ENCODE peak calls at places on chromosomes 5 and 9, in four cellular contexts. O, U, E and S are unnamed samples.

GRCh38 chr5:97167435-97167834 is 15.6 kb downstream of the RIOK2 start:
- DNase-seq in U (no peak), E (no peak), O (no peak), S (no peak)

GRCh38 chr9:90018688-90019087 is 413.9 kb downstream of the GADD45G start:
- DNase-seq in E (no peak), U (no peak), O (no peak), S (no peak)

GRCh38 chr5:151234476-151235238 is 10.8 kb upstream of the CCDC69 start:
- DNase-seq in E (peak), O (peak), U (peak), S (peak)

GRCh38 chr9:106077731-106078130 is 383.4 kb downstream of the TMEM38B start:
- DNase-seq in O (no peak), E (no peak), U (no peak), S (no peak)

GRCh38 chr9:130343445-130343918 is 77.9 kb downstream of the HMCN2 start:
- DNase-seq in U (no peak), E (no peak), O (no peak), S (no peak)

GRCh38 chr9:72048850-72049249 is 11.6 kb downstream of the C9orf57 start:
- DNase-seq in O (no peak), U (no peak), E (no peak), S (no peak)

GRCh38 chr5:181140766-181141165 is 6.6 kb upstream of the OR2V2 start:
- DNase-seq in U (no peak), E (no peak), O (no peak), S (no peak)

GRCh38 chr5:92627186-92627585 is 953.8 kb downstream of the NR2F1-AS1 start:
- DNase-seq in E (no peak), O (no peak), U (no peak), S (no peak)

GRCh38 chr9:31119882-31120481 is 1264.5 kb upstream of the ACO1 start:
- DNase-seq in U (peak), O (no peak), E (no peak), S (no peak)

DNA sequence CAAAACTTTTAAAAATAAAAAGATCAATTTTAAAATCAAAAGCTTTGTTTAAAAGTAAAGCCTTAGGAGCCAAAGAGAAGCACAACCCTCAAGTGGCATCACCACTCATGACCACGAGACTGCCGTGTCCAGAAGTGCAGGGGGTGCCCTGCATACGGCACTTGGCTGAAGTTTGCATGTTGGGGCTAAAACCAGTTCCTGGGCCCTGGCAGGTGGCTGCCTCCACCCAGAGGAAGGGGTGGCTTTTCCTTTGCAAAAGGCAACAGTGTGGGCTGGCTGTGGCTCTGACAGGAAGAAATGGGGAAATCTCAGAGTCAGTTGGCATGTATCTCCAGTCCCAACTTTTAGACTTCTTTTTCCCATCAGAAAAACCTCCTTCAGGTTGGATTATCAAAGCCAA is 15.2 kb downstream of the TRMO start:
- DNase-seq in U (no peak), O (no peak), E (no peak), S (peak)
- H3K27ac ChIP-seq in U (peak), O (peak), E (no peak), S (peak)

DNA sequence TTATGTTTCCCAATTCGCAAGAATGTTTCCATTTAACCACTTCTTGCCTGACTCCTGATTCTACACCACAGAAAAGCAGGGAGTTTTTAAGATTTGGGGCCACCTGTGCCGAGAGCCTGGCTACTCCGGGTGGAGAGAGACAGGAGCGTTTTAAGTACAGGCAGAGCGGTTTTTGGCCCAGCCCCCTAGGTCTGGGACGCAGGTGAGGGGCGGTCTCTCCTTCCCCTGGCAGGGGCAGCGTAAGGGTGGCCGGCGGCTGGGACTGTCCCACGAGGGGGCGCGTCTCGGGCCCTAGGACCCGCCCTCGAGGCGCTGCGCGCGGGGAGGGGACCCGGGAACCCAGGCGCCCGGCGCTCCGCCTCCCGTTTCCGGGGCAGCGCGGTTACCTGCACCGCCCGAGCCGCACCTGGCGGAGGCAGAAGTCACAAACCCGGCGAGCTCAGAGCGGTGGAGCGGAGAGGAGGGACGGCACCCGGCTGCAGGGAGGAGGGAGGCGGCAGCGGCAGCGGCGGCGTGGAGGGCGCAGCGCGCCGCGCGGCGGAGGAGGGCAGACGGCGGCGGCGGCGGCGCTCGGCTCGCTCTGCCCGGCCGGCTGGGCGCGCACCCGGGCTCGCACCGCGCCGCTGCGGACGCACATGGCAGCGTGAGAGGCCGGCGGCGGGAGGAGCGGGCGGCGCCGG is at the start of gene WWC1:
- DNase-seq in E (peak), O (no peak), U (peak), S (no peak)
- H3K4me3 ChIP-seq in E (peak), O (peak), U (peak), S (peak)

GRCh38 chr5:172844577-172844838 is 10.5 kb downstream of the ERGIC1 start:
- DNase-seq in E (no peak), U (no peak), O (no peak), S (no peak)

GRCh38 chr5:172845190-172845975 is 11.3 kb downstream of the ERGIC1 start:
- DNase-seq in U (no peak), E (no peak), O (no peak), S (no peak)

GRCh38 chr5:172846249-172846648 is 12.2 kb downstream of the ERGIC1 start:
- DNase-seq in U (peak), O (no peak), E (no peak), S (no peak)

GRCh38 chr5:172848419-172848818 is 14.4 kb downstream of the ERGIC1 start:
- DNase-seq in U (peak), E (no peak), O (no peak), S (no peak)

GRCh38 chr5:172846677-172847076 is 12.6 kb downstream of the ERGIC1 start:
- DNase-seq in E (no peak), O (no peak), U (no peak), S (no peak)
- H3K27ac ChIP-seq in E (no peak), O (no peak), U (peak), S (no peak)

DNA sequence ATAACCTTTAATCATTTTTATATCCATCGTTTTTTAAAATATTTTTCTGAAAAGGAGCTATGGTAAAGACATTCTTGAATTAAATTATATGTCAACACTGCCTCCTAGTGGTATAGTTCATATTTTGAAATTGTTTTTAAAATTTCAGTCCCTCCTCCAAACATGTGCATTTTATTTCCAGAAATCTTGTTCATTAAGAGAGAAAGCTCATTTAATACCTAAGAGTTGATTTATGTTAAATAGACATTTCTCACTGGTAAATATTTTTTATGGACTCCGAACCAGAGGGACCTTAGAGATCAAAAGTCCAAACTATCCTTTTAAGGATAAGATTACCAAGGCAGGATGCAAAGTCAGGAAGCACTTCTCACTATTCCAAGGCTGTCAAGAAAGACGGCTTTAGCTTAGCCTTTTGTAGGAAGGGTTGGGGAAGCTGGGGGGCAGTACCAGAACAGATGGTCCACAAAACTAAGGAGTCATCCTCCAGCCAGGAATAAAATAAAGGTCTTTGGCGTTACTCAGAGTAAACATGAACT is 21.6 kb downstream of the BHMT start:
- DNase-seq in O (no peak), U (no peak), E (no peak), S (no peak)
- H3K4me3 ChIP-seq in O (peak), U (peak), E (peak), S (no peak)